ENCODE peak calls at places on chromosomes 5 and 9, in six cellular contexts. A is activated naive CD8-positive, alpha-beta T cell treated with anti-CD3 and anti-CD28 coated beads, Interleukin-2, amount 50 U/mL, for 24 hours; Q is stimulated activated CD4-positive, alpha-beta T cell treated with anti-CD3 and anti-CD28 coated beads, Interleukin-15, amount 100 ng/mL, for 24 hours; I is T1000; V is T-helper 2 cell; G is ELF-1. W is an unnamed sample.
A peak's percentile ranks its signal among the peaks of the same experiment; 100 is the strongest.

GRCh38 chr9:128022886-128023285 is 42.1 kb upstream of the EEIG1 start:
- DNase-seq in A (no peak), Q (no peak), I (no peak), V (no peak), G (no peak), W (no peak)

GRCh38 chr5:140546851-140547507 is 483 bp upstream of the EIF4EBP3 start:
- DNase-seq in A (no peak), Q (no peak), I (no peak), V (no peak), G (peak; percentile 44), W (no peak)

GRCh38 chr9:34086889-34087288 is 38.2 kb upstream of the UBAP2 start:
- DNase-seq in A (no peak), Q (no peak), I (no peak), V (no peak), G (no peak), W (no peak)

GRCh38 chr5:131289738-131290137 is 25.9 kb downstream of the CDC42SE2 start:
- DNase-seq in A (no peak), Q (peak; percentile 42), I (no peak), V (no peak), G (no peak), W (no peak)

GRCh38 chr5:103424453-103425205 is 138.0 kb downstream of the NUDT12 start:
- DNase-seq in A (no peak), Q (no peak), I (no peak), V (no peak), G (no peak), W (no peak)

GRCh38 chr9:86387376-86387775 is 33.2 kb upstream of the TUT7 start:
- DNase-seq in A (no peak), Q (no peak), I (no peak), V (no peak), G (no peak), W (no peak)

GRCh38 chr5:103232393-103232999 is 26.1 kb upstream of the MACIR start:
- DNase-seq in A (no peak), Q (peak; percentile 12), I (no peak), V (no peak), G (no peak), W (no peak)

GRCh38 chr5:115634343-115635132 is 8.7 kb upstream of the TMED7 start:
- DNase-seq in A (peak; percentile 91), Q (peak; percentile 91), I (peak; percentile 61), V (peak; percentile 46), G (peak; percentile 88), W (peak; percentile 84)

GRCh38 chr5:132369471-132370240 is at the start of gene SLC22A5:
- DNase-seq in A (peak; percentile 77), Q (peak; percentile 85), I (peak; percentile 46), V (peak; percentile 47), G (peak; percentile 83), W (peak; percentile 68)

GRCh38 chr9:33434317-33435105 is 12.9 kb downstream of the AQP3 start:
- DNase-seq in A (no peak), Q (no peak), I (no peak), V (no peak), G (no peak), W (no peak)

GRCh38 chr9:16030513-16031185 is 477.8 kb downstream of the CCDC171 start:
- DNase-seq in A (peak; percentile 58), Q (peak; percentile 27), I (peak; percentile 55), V (no peak), G (no peak), W (no peak)

GRCh38 chr9:81372628-81373191 is 316.6 kb downstream of the TLE1 start:
- DNase-seq in A (no peak), Q (no peak), I (no peak), V (no peak), G (no peak), W (no peak)

GRCh38 chr9:111743275-111743674 is 51.5 kb downstream of the SHOC1 start:
- DNase-seq in A (peak; percentile 15), Q (peak; percentile 47), I (no peak), V (no peak), G (no peak), W (no peak)

GRCh38 chr5:143714629-143715028 is 97.3 kb upstream of the HMHB1 start:
- DNase-seq in A (no peak), Q (no peak), I (no peak), V (no peak), G (no peak), W (no peak)

GRCh38 chr5:97931829-97932228 is 748.8 kb upstream of the RIOK2 start:
- DNase-seq in A (no peak), Q (no peak), I (no peak), V (no peak), G (no peak), W (no peak)